ENCODE peak calls at places on chromosomes 3 and 15, in nine cellular contexts. One of them, this sample, is unnamed.

GRCh38 chr3:13494463-13495350 is 14.6 kb downstream of the HDAC11 start:
- DNase-seq in HCT116: no peak
- DNase-seq in Calu3: peak; percentile 33
- DNase-seq in AG09319: no peak
- DNase-seq in AG10803: peak; percentile 36
- DNase-seq in lung: no peak
- DNase-seq in upper lobe of left lung: peak; percentile 70
- DNase-seq in WERI-Rb-1: no peak
- DNase-seq in tibial nerve: no peak
- DNase-seq in this sample: no peak

GRCh38 chr15:75620776-75621536 is 4.6 kb downstream of the SNUPN start:
- DNase-seq in upper lobe of left lung: no peak
- DNase-seq in lung: peak; percentile 56
- DNase-seq in tibial nerve: peak; percentile 80
- DNase-seq in HCT116: no peak
- DNase-seq in AG09319: peak; percentile 86
- DNase-seq in WERI-Rb-1: no peak
- DNase-seq in Calu3: peak; percentile 34
- DNase-seq in AG10803: peak; percentile 96
- DNase-seq in this sample: no peak

GRCh38 chr3:98972720-98973119 is 71.2 kb upstream of the DCBLD2 start:
- DNase-seq in WERI-Rb-1: no peak
- DNase-seq in AG10803: no peak
- DNase-seq in HCT116: no peak
- DNase-seq in AG09319: no peak
- DNase-seq in tibial nerve: no peak
- DNase-seq in Calu3: no peak
- DNase-seq in lung: no peak
- DNase-seq in upper lobe of left lung: no peak
- DNase-seq in this sample: no peak

GRCh38 chr15:79769933-79770332 is 126.9 kb downstream of the MTHFS start:
- DNase-seq in AG10803: no peak
- DNase-seq in tibial nerve: no peak
- DNase-seq in lung: no peak
- DNase-seq in HCT116: no peak
- DNase-seq in WERI-Rb-1: no peak
- DNase-seq in upper lobe of left lung: no peak
- DNase-seq in AG09319: no peak
- DNase-seq in Calu3: no peak
- DNase-seq in this sample: no peak

GRCh38 chr3:52083556-52084087 is 27.3 kb upstream of the DUSP7 start:
- DNase-seq in WERI-Rb-1: no peak
- DNase-seq in HCT116: no peak
- DNase-seq in lung: no peak
- DNase-seq in AG10803: no peak
- DNase-seq in AG09319: no peak
- DNase-seq in upper lobe of left lung: no peak
- DNase-seq in Calu3: no peak
- DNase-seq in tibial nerve: no peak
- DNase-seq in this sample: no peak

GRCh38 chr3:46854543-46854942 is 8.7 kb downstream of the MYL3 start:
- DNase-seq in upper lobe of left lung: no peak
- DNase-seq in tibial nerve: no peak
- DNase-seq in WERI-Rb-1: peak; percentile 8
- DNase-seq in lung: no peak
- DNase-seq in AG09319: no peak
- DNase-seq in HCT116: no peak
- DNase-seq in Calu3: no peak
- DNase-seq in AG10803: no peak
- DNase-seq in this sample: no peak

GRCh38 chr3:57727096-57727495 is 29.0 kb upstream of the SLMAP start:
- DNase-seq in upper lobe of left lung: no peak
- DNase-seq in HCT116: no peak
- DNase-seq in AG10803: no peak
- DNase-seq in AG09319: no peak
- DNase-seq in lung: no peak
- DNase-seq in Calu3: no peak
- DNase-seq in WERI-Rb-1: no peak
- DNase-seq in tibial nerve: no peak
- DNase-seq in this sample: no peak

GRCh38 chr15:77819841-77820728 is 187.4 kb upstream of the LINGO1 start:
- DNase-seq in AG10803: no peak
- DNase-seq in WERI-Rb-1: peak; percentile 87
- DNase-seq in lung: no peak
- DNase-seq in tibial nerve: no peak
- DNase-seq in upper lobe of left lung: no peak
- DNase-seq in HCT116: peak; percentile 38
- DNase-seq in AG09319: no peak
- DNase-seq in Calu3: peak; percentile 72
- DNase-seq in this sample: peak; percentile 56

GRCh38 chr3:57061556-57061955 is 1.1 kb downstream of the SPATA12 start:
- DNase-seq in lung: no peak
- DNase-seq in Calu3: no peak
- DNase-seq in AG09319: no peak
- DNase-seq in HCT116: no peak
- DNase-seq in AG10803: no peak
- DNase-seq in upper lobe of left lung: no peak
- DNase-seq in tibial nerve: no peak
- DNase-seq in WERI-Rb-1: no peak
- DNase-seq in this sample: no peak

GRCh38 chr15:73688455-73688854 is 4.3 kb downstream of the CD276 start:
- DNase-seq in HCT116: no peak
- DNase-seq in WERI-Rb-1: no peak
- DNase-seq in lung: no peak
- DNase-seq in AG10803: no peak
- DNase-seq in tibial nerve: no peak
- DNase-seq in upper lobe of left lung: no peak
- DNase-seq in AG09319: no peak
- DNase-seq in Calu3: no peak
- DNase-seq in this sample: no peak

GRCh38 chr3:40055956-40056355 is 246.5 kb downstream of the MYRIP start:
- DNase-seq in upper lobe of left lung: no peak
- DNase-seq in AG10803: peak; percentile 59
- DNase-seq in WERI-Rb-1: no peak
- DNase-seq in lung: no peak
- DNase-seq in tibial nerve: no peak
- DNase-seq in HCT116: no peak
- DNase-seq in Calu3: no peak
- DNase-seq in AG09319: no peak
- DNase-seq in this sample: no peak

GRCh38 chr3:154427685-154428291 is 2.2 kb downstream of the GPR149 start:
- DNase-seq in WERI-Rb-1: peak; percentile 75
- DNase-seq in lung: no peak
- DNase-seq in Calu3: no peak
- DNase-seq in AG10803: no peak
- DNase-seq in HCT116: no peak
- DNase-seq in upper lobe of left lung: peak; percentile 52
- DNase-seq in tibial nerve: no peak
- DNase-seq in AG09319: no peak
- DNase-seq in this sample: no peak

DNA sequence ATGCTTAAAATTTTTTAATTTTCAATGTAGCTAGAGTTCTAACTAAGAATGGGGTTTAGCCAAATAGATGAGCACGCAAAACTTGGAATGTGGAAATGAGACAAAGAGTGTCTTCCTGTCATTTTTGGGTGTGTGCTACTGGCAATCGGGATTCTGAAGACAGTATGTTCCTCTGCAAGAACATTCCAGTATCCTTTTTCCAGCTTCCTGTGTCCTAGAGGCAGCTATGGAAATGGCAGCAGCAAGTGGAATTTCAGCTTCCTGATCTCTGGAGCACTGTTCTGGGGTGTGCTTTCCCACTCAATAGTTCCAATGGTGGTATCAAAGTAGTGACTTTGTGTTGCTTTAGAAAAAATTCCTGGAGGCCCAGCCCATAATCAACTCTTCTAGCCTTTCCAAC is 642.9 kb upstream of the KCNMB2 start:
- DNase-seq in tibial nerve: no peak
- DNase-seq in lung: no peak
- DNase-seq in WERI-Rb-1: no peak
- DNase-seq in Calu3: no peak
- DNase-seq in AG09319: no peak
- DNase-seq in AG10803: peak; percentile 27
- DNase-seq in HCT116: peak; percentile 3
- DNase-seq in upper lobe of left lung: no peak
- DNase-seq in this sample: no peak
- TF ChIP-seq CTCF in tibial nerve: no peak
- TF ChIP-seq CTCF in lung: no peak
- TF ChIP-seq CTCF in WERI-Rb-1: no peak
- TF ChIP-seq CTCF in Calu3: no peak
- TF ChIP-seq CTCF in AG09319: no peak
- TF ChIP-seq CTCF in AG10803: peak; percentile 48
- TF ChIP-seq CTCF in HCT116: peak; percentile 20
- TF ChIP-seq CTCF in upper lobe of left lung: no peak
- TF ChIP-seq CTCF in this sample: no peak

GRCh38 chr3:144773344-144773743 is 801.7 kb downstream of the DIPK2A start:
- DNase-seq in tibial nerve: no peak
- DNase-seq in AG10803: no peak
- DNase-seq in upper lobe of left lung: no peak
- DNase-seq in AG09319: no peak
- DNase-seq in HCT116: no peak
- DNase-seq in lung: no peak
- DNase-seq in WERI-Rb-1: no peak
- DNase-seq in Calu3: no peak
- DNase-seq in this sample: no peak

GRCh38 chr3:144771401-144771870 is 799.8 kb downstream of the DIPK2A start:
- DNase-seq in WERI-Rb-1: no peak
- DNase-seq in upper lobe of left lung: no peak
- DNase-seq in HCT116: no peak
- DNase-seq in tibial nerve: no peak
- DNase-seq in Calu3: no peak
- DNase-seq in AG09319: peak; percentile 16
- DNase-seq in lung: no peak
- DNase-seq in AG10803: peak; percentile 76
- DNase-seq in this sample: no peak

GRCh38 chr3:144770291-144770690 is 798.7 kb downstream of the DIPK2A start:
- DNase-seq in AG09319: no peak
- DNase-seq in AG10803: no peak
- DNase-seq in lung: no peak
- DNase-seq in WERI-Rb-1: no peak
- DNase-seq in tibial nerve: no peak
- DNase-seq in upper lobe of left lung: no peak
- DNase-seq in Calu3: no peak
- DNase-seq in HCT116: no peak
- DNase-seq in this sample: no peak

GRCh38 chr3:144772372-144772771 is 800.7 kb downstream of the DIPK2A start:
- DNase-seq in lung: no peak
- DNase-seq in HCT116: no peak
- DNase-seq in AG10803: no peak
- DNase-seq in AG09319: no peak
- DNase-seq in upper lobe of left lung: no peak
- DNase-seq in WERI-Rb-1: no peak
- DNase-seq in Calu3: no peak
- DNase-seq in tibial nerve: no peak
- DNase-seq in this sample: no peak

GRCh38 chr3:144770813-144771400 is 799.3 kb downstream of the DIPK2A start:
- DNase-seq in Calu3: peak; percentile 55
- DNase-seq in upper lobe of left lung: no peak
- DNase-seq in HCT116: peak; percentile 24
- DNase-seq in lung: no peak
- DNase-seq in AG09319: no peak
- DNase-seq in tibial nerve: no peak
- DNase-seq in WERI-Rb-1: no peak
- DNase-seq in AG10803: peak; percentile 17
- DNase-seq in this sample: no peak
- TF ChIP-seq CTCF in Calu3: no peak
- TF ChIP-seq CTCF in upper lobe of left lung: peak; percentile 36
- TF ChIP-seq CTCF in HCT116: peak; percentile 48
- TF ChIP-seq CTCF in lung: no peak
- TF ChIP-seq CTCF in AG09319: peak; percentile 43
- TF ChIP-seq CTCF in tibial nerve: peak; percentile 39
- TF ChIP-seq CTCF in WERI-Rb-1: no peak
- TF ChIP-seq CTCF in AG10803: peak; percentile 35
- TF ChIP-seq CTCF in this sample: peak; percentile 66

DNA sequence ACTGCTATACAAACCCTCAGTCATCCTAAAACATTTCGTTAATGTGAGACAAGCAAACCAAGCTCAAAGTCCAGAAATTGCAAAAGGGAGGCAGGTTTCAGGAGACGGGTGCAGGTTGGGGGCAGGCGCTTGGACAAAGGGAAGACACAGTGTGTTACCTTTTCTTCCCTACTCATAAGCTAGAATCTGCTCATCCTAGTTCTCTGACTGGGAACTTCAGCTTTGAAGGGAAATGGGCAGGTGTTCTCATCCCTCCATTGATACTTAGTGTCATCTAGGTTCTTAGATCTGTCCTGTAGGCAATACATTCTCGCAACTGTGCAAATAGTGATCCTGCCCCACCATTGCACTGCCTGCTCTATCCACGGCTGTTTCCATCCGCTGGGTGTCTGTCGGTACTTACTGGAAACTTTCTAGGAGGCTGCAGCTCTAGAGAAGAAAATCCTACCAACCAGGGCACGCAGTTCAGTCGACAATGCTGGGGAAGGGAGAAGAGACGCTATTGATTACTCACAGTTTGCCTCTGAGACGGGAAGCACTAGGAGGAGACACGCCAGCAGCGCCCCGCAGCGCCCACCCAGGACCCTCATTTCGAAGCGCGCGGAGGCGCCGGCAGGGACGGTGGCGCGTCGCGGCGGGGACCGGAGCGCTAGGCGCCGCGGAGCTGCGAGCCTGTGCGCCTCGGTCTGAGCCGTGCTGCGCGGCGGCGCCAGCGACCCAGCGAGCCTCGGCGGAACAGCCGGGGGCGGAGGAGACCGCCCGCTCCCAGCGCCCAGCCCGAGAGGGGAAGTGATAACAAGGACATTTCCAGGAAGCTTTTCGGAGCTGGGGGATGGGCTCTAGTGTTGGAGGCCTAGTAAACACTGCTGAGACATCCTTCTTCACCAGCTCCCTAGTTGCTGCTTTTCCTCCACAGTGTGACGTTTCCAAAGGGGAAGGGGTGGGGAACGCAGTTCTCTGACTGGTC is at the start of gene PROS1:
- DNase-seq in upper lobe of left lung: peak; percentile 95
- DNase-seq in Calu3: peak; percentile 49
- DNase-seq in lung: peak; percentile 84
- DNase-seq in WERI-Rb-1: peak; percentile 83
- DNase-seq in tibial nerve: peak; percentile 71
- DNase-seq in AG09319: peak; percentile 62
- DNase-seq in AG10803: peak; percentile 79
- DNase-seq in HCT116: peak; percentile 29
- DNase-seq in this sample: peak; percentile 49
- TF ChIP-seq CTCF in upper lobe of left lung: no peak
- TF ChIP-seq CTCF in Calu3: no peak
- TF ChIP-seq CTCF in lung: no peak
- TF ChIP-seq CTCF in WERI-Rb-1: peak; percentile 26
- TF ChIP-seq CTCF in tibial nerve: no peak
- TF ChIP-seq CTCF in AG09319: no peak
- TF ChIP-seq CTCF in AG10803: no peak
- TF ChIP-seq CTCF in HCT116: no peak
- TF ChIP-seq CTCF in this sample: peak; percentile 37

GRCh38 chr3:116059421-116060096 is 385.7 kb downstream of the LSAMP start:
- DNase-seq in AG09319: no peak
- DNase-seq in AG10803: peak; percentile 75
- DNase-seq in upper lobe of left lung: no peak
- DNase-seq in HCT116: peak; percentile 82
- DNase-seq in lung: no peak
- DNase-seq in WERI-Rb-1: no peak
- DNase-seq in Calu3: peak; percentile 72
- DNase-seq in tibial nerve: no peak
- DNase-seq in this sample: no peak
- TF ChIP-seq CTCF in AG09319: no peak
- TF ChIP-seq CTCF in AG10803: no peak
- TF ChIP-seq CTCF in upper lobe of left lung: no peak
- TF ChIP-seq CTCF in HCT116: no peak
- TF ChIP-seq CTCF in lung: no peak
- TF ChIP-seq CTCF in WERI-Rb-1: no peak
- TF ChIP-seq CTCF in Calu3: no peak
- TF ChIP-seq CTCF in tibial nerve: no peak
- TF ChIP-seq CTCF in this sample: no peak